ENCODE peak calls at places on chromosome 16, in nine cellular contexts. G is adrenal gland, U is OCI-LY7, S is lower lobe of right lung, A is psoas muscle, B is cardiac muscle cell, Q is brain microvascular endothelial cell, V is fibroblast of lung, M is spleen. F is an unnamed sample.

GRCh38 chr16:50438041-50438437 is 69.3 kb upstream of the BRD7 start:
- DNase-seq in G (no peak), U (no peak), S (no peak), A (no peak), B (no peak), Q (no peak), V (no peak), M (no peak), F (no peak)

GRCh38 chr16:14172200-14172805 is 101.2 kb downstream of the MRTFB start:
- DNase-seq in G (no peak), U (no peak), S (no peak), A (no peak), B (no peak), Q (no peak), V (peak; percentile 82), M (no peak), F (no peak)

GRCh38 chr16:63361032-63361624 is 1324.9 kb upstream of the CDH8 start:
- DNase-seq in G (no peak), U (peak; percentile 64), S (no peak), A (no peak), B (peak; percentile 62), Q (peak; percentile 57), V (peak; percentile 73), M (no peak), F (no peak)

GRCh38 chr16:89922884-89923639 is at the start of gene TUBB3:
- DNase-seq in G (peak; percentile 82), U (peak; percentile 90), S (peak; percentile 67), A (no peak), B (peak; percentile 87), Q (peak; percentile 72), V (peak; percentile 81), M (no peak), F (no peak)

GRCh38 chr16:50308237-50308965 is 42.0 kb downstream of the ADCY7 start:
- DNase-seq in G (no peak), U (no peak), S (no peak), A (peak; percentile 39), B (no peak), Q (no peak), V (no peak), M (peak; percentile 70), F (no peak)

GRCh38 chr16:52463904-52464303 is 83.0 kb downstream of the TOX3 start:
- DNase-seq in G (no peak), U (no peak), S (no peak), A (no peak), B (no peak), Q (no peak), V (no peak), M (no peak), F (no peak)

GRCh38 chr16:27966756-27967155 is 96.8 kb downstream of the GSG1L start:
- DNase-seq in G (no peak), U (no peak), S (no peak), A (no peak), B (no peak), Q (no peak), V (no peak), M (no peak), F (no peak)

GRCh38 chr16:51556694-51557327 is 405.7 kb upstream of the SALL1 start:
- DNase-seq in G (no peak), U (no peak), S (no peak), A (no peak), B (no peak), Q (peak; percentile 67), V (peak; percentile 97), M (no peak), F (no peak)

GRCh38 chr16:54160939-54161897 is 125.4 kb downstream of the IRX3 start:
- DNase-seq in G (no peak), U (no peak), S (no peak), A (no peak), B (no peak), Q (no peak), V (no peak), M (no peak), F (no peak)

GRCh38 chr16:14302399-14303181 is 231.5 kb downstream of the MRTFB start:
- DNase-seq in G (peak; percentile 58), U (peak; percentile 57), S (no peak), A (peak; percentile 78), B (peak; percentile 73), Q (no peak), V (no peak), M (peak; percentile 78), F (peak; percentile 39)

GRCh38 chr16:90031186-90031930 is 12.1 kb upstream of the DBNDD1 start:
- DNase-seq in G (no peak), U (no peak), S (no peak), A (no peak), B (no peak), Q (no peak), V (no peak), M (no peak), F (no peak)

GRCh38 chr16:35201151-35201550 is 1741.7 kb downstream of the TP53TG3F start:
- DNase-seq in G (no peak), U (no peak), S (no peak), A (no peak), B (no peak), Q (no peak), V (no peak), M (peak; percentile 49), F (no peak)

GRCh38 chr16:85386467-85387170 is 226.5 kb upstream of the GSE1 start:
- DNase-seq in G (no peak), U (no peak), S (peak; percentile 31), A (peak; percentile 35), B (no peak), Q (no peak), V (no peak), M (peak; percentile 56), F (no peak)

GRCh38 chr16:69176033-69176780 is 10.8 kb upstream of the SNTB2 start:
- DNase-seq in G (no peak), U (no peak), S (no peak), A (no peak), B (no peak), Q (peak; percentile 50), V (peak; percentile 78), M (no peak), F (no peak)

GRCh38 chr16:69199382-69199781 is 12.4 kb downstream of the SNTB2 start:
- DNase-seq in G (no peak), U (no peak), S (no peak), A (peak; percentile 66), B (no peak), Q (no peak), V (peak; percentile 68), M (no peak), F (no peak)

GRCh38 chr16:8972843-8973586 is 9.3 kb upstream of the USP7 start:
- DNase-seq in G (no peak), U (no peak), S (no peak), A (no peak), B (no peak), Q (no peak), V (peak; percentile 74), M (no peak), F (no peak)
- H3K27ac ChIP-seq in G (no peak overlapping the region), U (no peak overlapping the region), S (no peak overlapping the region), A (no peak overlapping the region), B (no peak overlapping the region), Q (no peak overlapping the region), V (no peak overlapping the region), M (no peak overlapping the region), F (no peak overlapping the region)

GRCh38 chr16:2782583-2783351 is 4.6 kb downstream of the PRSS33 start:
- DNase-seq in G (no peak), U (no peak), S (no peak), A (no peak), B (no peak), Q (no peak), V (no peak), M (peak; percentile 49), F (no peak)

GRCh38 chr16:2785101-2785991 is 2.0 kb downstream of the PRSS33 start:
- DNase-seq in G (no peak), U (no peak), S (peak; percentile 60), A (no peak), B (no peak), Q (no peak), V (no peak), M (peak; percentile 80), F (no peak)

GRCh38 chr16:2783581-2784375 is 3.6 kb downstream of the PRSS33 start:
- DNase-seq in G (no peak), U (no peak), S (peak; percentile 22), A (no peak), B (no peak), Q (no peak), V (no peak), M (peak; percentile 53), F (no peak)

GRCh38 chr16:2786061-2786825 is 1.1 kb downstream of the PRSS33 start:
- DNase-seq in G (no peak), U (no peak), S (peak; percentile 23), A (no peak), B (no peak), Q (no peak), V (no peak), M (peak; percentile 54), F (no peak)

GRCh38 chr16:2784536-2785100 is 2.7 kb downstream of the PRSS33 start:
- DNase-seq in G (no peak), U (no peak), S (peak; percentile 41), A (no peak), B (no peak), Q (no peak), V (no peak), M (no peak), F (no peak)
- H3K4me3 ChIP-seq in G (no peak overlapping the region), U (no peak overlapping the region), S (peak overlapping the region; percentile 57), A (peak overlapping the region; percentile 59), B (no peak overlapping the region), Q (no peak overlapping the region), V (no peak overlapping the region), M (peak overlapping the region; percentile 78), F (peak overlapping the region; percentile 64)

DNA sequence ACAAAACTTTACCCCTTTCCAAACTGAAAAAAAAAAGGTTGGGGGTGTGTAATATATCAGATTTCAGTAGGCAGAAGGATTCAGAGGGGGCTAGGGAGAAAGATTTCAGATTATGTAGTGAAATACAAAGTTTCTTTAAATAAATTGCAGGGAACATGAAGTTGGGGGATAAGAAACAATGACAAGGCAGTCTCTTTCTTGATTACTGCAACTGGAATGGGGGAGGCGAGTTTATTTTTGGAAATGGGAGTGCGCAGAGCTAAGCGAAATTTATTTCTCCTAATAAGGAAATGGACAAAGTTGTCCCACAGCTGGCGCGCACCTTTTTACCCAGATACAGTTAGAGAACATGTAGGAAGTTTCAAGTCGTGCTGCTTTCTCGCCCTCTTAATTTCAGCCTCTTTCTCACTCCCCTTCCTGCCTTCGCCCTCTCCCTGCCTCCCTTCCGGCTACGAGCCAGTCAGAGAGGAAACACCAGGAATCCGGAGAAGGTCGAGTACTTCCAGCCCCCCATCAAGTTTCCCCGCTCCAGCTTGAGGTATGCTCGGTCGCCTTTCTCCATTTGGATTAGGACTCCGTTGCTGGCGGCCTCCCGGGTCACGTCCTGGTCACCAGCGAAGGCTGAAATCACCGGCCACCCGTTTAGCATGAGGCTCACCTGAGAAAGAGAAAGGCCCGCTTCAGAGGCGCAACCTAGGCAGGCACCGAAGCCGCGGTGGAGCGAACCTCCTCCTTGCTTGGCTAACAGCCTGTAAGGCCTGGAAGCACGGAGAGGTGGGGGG is 2.5 kb downstream of the CBLN1 start:
- DNase-seq in G (no peak), U (no peak), S (no peak), A (no peak), B (no peak), Q (no peak), V (no peak), M (no peak), F (no peak)
- H3K27ac ChIP-seq in G (no peak overlapping the region), U (no peak overlapping the region), S (no peak overlapping the region), A (no peak overlapping the region), B (no peak overlapping the region), Q (no peak overlapping the region), V (no peak overlapping the region), M (no peak overlapping the region), F (no peak overlapping the region)

DNA sequence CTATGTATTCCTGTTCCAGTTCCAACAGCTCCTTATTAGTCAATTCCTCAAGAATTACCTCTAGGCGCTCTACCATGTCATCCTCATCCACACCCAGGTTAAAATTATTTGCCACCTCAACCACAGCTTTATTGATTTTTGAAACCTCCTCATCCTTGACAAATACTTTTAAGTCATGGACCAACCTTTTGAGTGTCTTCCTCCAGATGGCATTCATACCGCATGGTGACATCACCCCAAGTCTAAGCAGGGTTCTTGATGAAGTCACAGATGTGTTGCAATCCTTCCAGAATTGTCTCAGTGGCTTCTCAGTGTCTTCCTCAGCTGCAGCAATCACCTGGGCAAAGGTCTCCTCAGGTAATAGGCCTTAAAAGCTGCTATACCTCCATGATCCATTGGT is 40.1 kb downstream of the BCL7C start:
- DNase-seq in G (no peak), U (no peak), S (no peak), A (no peak), B (no peak), Q (no peak), V (no peak), M (no peak), F (no peak)
- H3K4me3 ChIP-seq in G (no peak overlapping the region), U (no peak overlapping the region), S (no peak overlapping the region), A (no peak overlapping the region), B (no peak overlapping the region), Q (no peak overlapping the region), V (no peak overlapping the region), M (no peak overlapping the region), F (no peak overlapping the region)